ENCODE peak calls at places on chromosomes 16 and 17, in seven cellular contexts. One of them, this sample, is unnamed.

GRCh38 chr17:74280093-74280513 is 6.1 kb downstream of the DNAI2 start:
- DNase-seq in omental fat pad: no peak
- DNase-seq in AG08395: no peak
- DNase-seq in cardiac fibroblast: no peak
- DNase-seq in activated effector memory CD4-positive, alpha-beta T cell treated with anti-CD3 and anti-CD28 coated beads, Interleukin-2, amount 50 U/mL, for 16 hours: peak
- DNase-seq in stimulated activated CD4-positive, alpha-beta T cell treated with anti-CD3 and anti-CD28 coated beads, TNF-alpha, amount 100 ng/mL, for 48 hours: peak
- DNase-seq in stimulated activated CD8-positive, alpha-beta memory T cell treated with anti-CD3 and anti-CD28 coated beads, Interleukin-15, amount 100 ng/mL, for 48 hours: peak
- DNase-seq in this sample: no peak

GRCh38 chr16:85112364-85112763 is at the start of gene CIBAR2:
- DNase-seq in omental fat pad: no peak
- DNase-seq in AG08395: no peak
- DNase-seq in cardiac fibroblast: no peak
- DNase-seq in activated effector memory CD4-positive, alpha-beta T cell treated with anti-CD3 and anti-CD28 coated beads, Interleukin-2, amount 50 U/mL, for 16 hours: no peak
- DNase-seq in stimulated activated CD4-positive, alpha-beta T cell treated with anti-CD3 and anti-CD28 coated beads, TNF-alpha, amount 100 ng/mL, for 48 hours: no peak
- DNase-seq in stimulated activated CD8-positive, alpha-beta memory T cell treated with anti-CD3 and anti-CD28 coated beads, Interleukin-15, amount 100 ng/mL, for 48 hours: no peak
- DNase-seq in this sample: no peak

GRCh38 chr16:66605177-66605999 is 884 bp downstream of the CMTM3 start:
- DNase-seq in omental fat pad: no peak
- DNase-seq in AG08395: peak
- DNase-seq in cardiac fibroblast: peak
- DNase-seq in activated effector memory CD4-positive, alpha-beta T cell treated with anti-CD3 and anti-CD28 coated beads, Interleukin-2, amount 50 U/mL, for 16 hours: peak
- DNase-seq in stimulated activated CD4-positive, alpha-beta T cell treated with anti-CD3 and anti-CD28 coated beads, TNF-alpha, amount 100 ng/mL, for 48 hours: peak
- DNase-seq in stimulated activated CD8-positive, alpha-beta memory T cell treated with anti-CD3 and anti-CD28 coated beads, Interleukin-15, amount 100 ng/mL, for 48 hours: no peak
- DNase-seq in this sample: peak

GRCh38 chr16:67563708-67564468 is 1.6 kb downstream of the CTCF start:
- DNase-seq in omental fat pad: no peak
- DNase-seq in AG08395: no peak
- DNase-seq in cardiac fibroblast: peak
- DNase-seq in activated effector memory CD4-positive, alpha-beta T cell treated with anti-CD3 and anti-CD28 coated beads, Interleukin-2, amount 50 U/mL, for 16 hours: peak
- DNase-seq in stimulated activated CD4-positive, alpha-beta T cell treated with anti-CD3 and anti-CD28 coated beads, TNF-alpha, amount 100 ng/mL, for 48 hours: no peak
- DNase-seq in stimulated activated CD8-positive, alpha-beta memory T cell treated with anti-CD3 and anti-CD28 coated beads, Interleukin-15, amount 100 ng/mL, for 48 hours: no peak
- DNase-seq in this sample: no peak

GRCh38 chr17:74243013-74243755 is 29.8 kb downstream of the TTYH2 start:
- DNase-seq in omental fat pad: no peak
- DNase-seq in AG08395: no peak
- DNase-seq in cardiac fibroblast: no peak
- DNase-seq in activated effector memory CD4-positive, alpha-beta T cell treated with anti-CD3 and anti-CD28 coated beads, Interleukin-2, amount 50 U/mL, for 16 hours: no peak
- DNase-seq in stimulated activated CD4-positive, alpha-beta T cell treated with anti-CD3 and anti-CD28 coated beads, TNF-alpha, amount 100 ng/mL, for 48 hours: no peak
- DNase-seq in stimulated activated CD8-positive, alpha-beta memory T cell treated with anti-CD3 and anti-CD28 coated beads, Interleukin-15, amount 100 ng/mL, for 48 hours: no peak
- DNase-seq in this sample: no peak

GRCh38 chr17:42760652-42761581 is at the start of gene RAMP2:
- DNase-seq in omental fat pad: peak
- DNase-seq in AG08395: no peak
- DNase-seq in cardiac fibroblast: no peak
- DNase-seq in activated effector memory CD4-positive, alpha-beta T cell treated with anti-CD3 and anti-CD28 coated beads, Interleukin-2, amount 50 U/mL, for 16 hours: no peak
- DNase-seq in stimulated activated CD4-positive, alpha-beta T cell treated with anti-CD3 and anti-CD28 coated beads, TNF-alpha, amount 100 ng/mL, for 48 hours: no peak
- DNase-seq in stimulated activated CD8-positive, alpha-beta memory T cell treated with anti-CD3 and anti-CD28 coated beads, Interleukin-15, amount 100 ng/mL, for 48 hours: no peak
- DNase-seq in this sample: no peak

GRCh38 chr16:53207810-53208752 is 153.3 kb downstream of the CHD9 start:
- DNase-seq in omental fat pad: no peak
- DNase-seq in AG08395: peak
- DNase-seq in cardiac fibroblast: peak
- DNase-seq in activated effector memory CD4-positive, alpha-beta T cell treated with anti-CD3 and anti-CD28 coated beads, Interleukin-2, amount 50 U/mL, for 16 hours: no peak
- DNase-seq in stimulated activated CD4-positive, alpha-beta T cell treated with anti-CD3 and anti-CD28 coated beads, TNF-alpha, amount 100 ng/mL, for 48 hours: no peak
- DNase-seq in stimulated activated CD8-positive, alpha-beta memory T cell treated with anti-CD3 and anti-CD28 coated beads, Interleukin-15, amount 100 ng/mL, for 48 hours: no peak
- DNase-seq in this sample: no peak

GRCh38 chr16:74867281-74867849 is 92.7 kb upstream of the FA2H start:
- DNase-seq in omental fat pad: no peak
- DNase-seq in AG08395: no peak
- DNase-seq in cardiac fibroblast: no peak
- DNase-seq in activated effector memory CD4-positive, alpha-beta T cell treated with anti-CD3 and anti-CD28 coated beads, Interleukin-2, amount 50 U/mL, for 16 hours: no peak
- DNase-seq in stimulated activated CD4-positive, alpha-beta T cell treated with anti-CD3 and anti-CD28 coated beads, TNF-alpha, amount 100 ng/mL, for 48 hours: no peak
- DNase-seq in stimulated activated CD8-positive, alpha-beta memory T cell treated with anti-CD3 and anti-CD28 coated beads, Interleukin-15, amount 100 ng/mL, for 48 hours: no peak
- DNase-seq in this sample: no peak

GRCh38 chr16:86120982-86121242 is 221.9 kb downstream of the IRF8 start:
- DNase-seq in omental fat pad: no peak
- DNase-seq in AG08395: no peak
- DNase-seq in cardiac fibroblast: no peak
- DNase-seq in activated effector memory CD4-positive, alpha-beta T cell treated with anti-CD3 and anti-CD28 coated beads, Interleukin-2, amount 50 U/mL, for 16 hours: no peak
- DNase-seq in stimulated activated CD4-positive, alpha-beta T cell treated with anti-CD3 and anti-CD28 coated beads, TNF-alpha, amount 100 ng/mL, for 48 hours: no peak
- DNase-seq in stimulated activated CD8-positive, alpha-beta memory T cell treated with anti-CD3 and anti-CD28 coated beads, Interleukin-15, amount 100 ng/mL, for 48 hours: no peak
- DNase-seq in this sample: no peak

GRCh38 chr17:77540975-77541374 is 400.2 kb downstream of the SEC14L1 start:
- DNase-seq in omental fat pad: no peak
- DNase-seq in AG08395: no peak
- DNase-seq in cardiac fibroblast: no peak
- DNase-seq in activated effector memory CD4-positive, alpha-beta T cell treated with anti-CD3 and anti-CD28 coated beads, Interleukin-2, amount 50 U/mL, for 16 hours: no peak
- DNase-seq in stimulated activated CD4-positive, alpha-beta T cell treated with anti-CD3 and anti-CD28 coated beads, TNF-alpha, amount 100 ng/mL, for 48 hours: no peak
- DNase-seq in stimulated activated CD8-positive, alpha-beta memory T cell treated with anti-CD3 and anti-CD28 coated beads, Interleukin-15, amount 100 ng/mL, for 48 hours: no peak
- DNase-seq in this sample: no peak

GRCh38 chr17:27294689-27295630 is 1.0 kb downstream of the WSB1 start:
- DNase-seq in omental fat pad: no peak
- DNase-seq in AG08395: peak
- DNase-seq in cardiac fibroblast: peak
- DNase-seq in activated effector memory CD4-positive, alpha-beta T cell treated with anti-CD3 and anti-CD28 coated beads, Interleukin-2, amount 50 U/mL, for 16 hours: peak
- DNase-seq in stimulated activated CD4-positive, alpha-beta T cell treated with anti-CD3 and anti-CD28 coated beads, TNF-alpha, amount 100 ng/mL, for 48 hours: peak
- DNase-seq in stimulated activated CD8-positive, alpha-beta memory T cell treated with anti-CD3 and anti-CD28 coated beads, Interleukin-15, amount 100 ng/mL, for 48 hours: peak
- DNase-seq in this sample: no peak

GRCh38 chr17:81239714-81240555 is 817 bp downstream of the NDUFAF8 start:
- DNase-seq in omental fat pad: no peak
- DNase-seq in AG08395: peak
- DNase-seq in cardiac fibroblast: peak
- DNase-seq in activated effector memory CD4-positive, alpha-beta T cell treated with anti-CD3 and anti-CD28 coated beads, Interleukin-2, amount 50 U/mL, for 16 hours: peak
- DNase-seq in stimulated activated CD4-positive, alpha-beta T cell treated with anti-CD3 and anti-CD28 coated beads, TNF-alpha, amount 100 ng/mL, for 48 hours: no peak
- DNase-seq in stimulated activated CD8-positive, alpha-beta memory T cell treated with anti-CD3 and anti-CD28 coated beads, Interleukin-15, amount 100 ng/mL, for 48 hours: peak
- DNase-seq in this sample: no peak

GRCh38 chr17:38415250-38416194 is 12.7 kb upstream of the ARHGAP23 start:
- DNase-seq in omental fat pad: no peak
- DNase-seq in AG08395: peak
- DNase-seq in cardiac fibroblast: peak
- DNase-seq in activated effector memory CD4-positive, alpha-beta T cell treated with anti-CD3 and anti-CD28 coated beads, Interleukin-2, amount 50 U/mL, for 16 hours: no peak
- DNase-seq in stimulated activated CD4-positive, alpha-beta T cell treated with anti-CD3 and anti-CD28 coated beads, TNF-alpha, amount 100 ng/mL, for 48 hours: no peak
- DNase-seq in stimulated activated CD8-positive, alpha-beta memory T cell treated with anti-CD3 and anti-CD28 coated beads, Interleukin-15, amount 100 ng/mL, for 48 hours: no peak
- DNase-seq in this sample: no peak